ENCODE peak calls at places on chromosomes 4 and X, in eight cellular contexts. S is fibroblast of gingiva; K is fibroblast of the aortic adventitia; Y is breast epithelium; X is activated CD8-positive, alpha-beta memory T cell treated with anti-CD3 and anti-CD28 coated beads for 24 hours; L is fibroblast of pulmonary artery; I is activated T-cell treated with anti-CD3 and anti-CD28 coated beads, Interleukin-2, amount 50 U/mL, for 72 hours; O is mucosa of descending colon. U is an unnamed sample.

GRCh38 chrX:30713061-30713525 is 59.9 kb downstream of the GK start:
- DNase-seq in L (peak), S (peak), O (peak), I (peak), Y (no peak), X (peak), K (peak), U (peak)

GRCh38 chr4:16767251-16767650 is 131.2 kb downstream of the LDB2 start:
- DNase-seq in S (no peak), Y (no peak), K (no peak), X (no peak), L (no peak), I (no peak), O (no peak), U (no peak)

GRCh38 chr4:151541438-151542071 is 132.6 kb downstream of the FHIP1A start:
- DNase-seq in K (peak), I (no peak), Y (no peak), X (no peak), L (peak), O (no peak), S (peak), U (no peak)

GRCh38 chr4:110454456-110454855 is 21.5 kb upstream of the ENPEP start:
- DNase-seq in K (no peak), O (no peak), Y (no peak), X (no peak), L (no peak), S (no peak), I (no peak), U (no peak)

GRCh38 chr4:80264825-80265224 is 1.6 kb upstream of the FGF5 start:
- DNase-seq in K (no peak), I (no peak), Y (no peak), L (no peak), X (no peak), S (no peak), O (no peak), U (no peak)

GRCh38 chr4:3784469-3785291 is 18.5 kb downstream of the ADRA2C start:
- DNase-seq in O (no peak), L (no peak), S (no peak), Y (no peak), I (no peak), X (no peak), K (no peak), U (no peak)

GRCh38 chrX:47030339-47030738 is 47.9 kb upstream of the RGN start:
- DNase-seq in K (peak), O (peak), S (peak), X (no peak), I (peak), Y (no peak), L (peak), U (peak)

GRCh38 chr4:76753814-76754213 is 144.1 kb downstream of the SOWAHB start:
- DNase-seq in X (no peak), S (peak), L (peak), K (peak), Y (no peak), O (no peak), I (no peak), U (no peak)

GRCh38 chr4:43071069-43071468 is 178.6 kb downstream of the GRXCR1 start:
- DNase-seq in S (no peak), O (no peak), L (no peak), Y (no peak), K (no peak), X (no peak), I (no peak), U (no peak)

GRCh38 chrX:64389489-64389888 is 5.8 kb downstream of the MTMR8 start:
- DNase-seq in O (no peak), K (no peak), S (no peak), L (no peak), Y (no peak), X (no peak), I (no peak), U (no peak)

GRCh38 chr4:83109480-83110221 is 4.9 kb downstream of the PLAC8 start:
- DNase-seq in I (peak), L (peak), K (no peak), Y (no peak), X (peak), S (peak), O (peak), U (peak)

GRCh38 chrX:134374294-134374693 is 85.7 kb upstream of the HPRT1 start:
- DNase-seq in K (peak), X (no peak), Y (no peak), L (no peak), S (no peak), O (no peak), I (no peak), U (no peak)

GRCh38 chrX:108316456-108316855 is 121.8 kb downstream of the COL4A6 start:
- DNase-seq in K (no peak), O (no peak), S (no peak), L (no peak), X (no peak), I (no peak), Y (no peak), U (no peak)

GRCh38 chrX:150767475-150768131 is 74.4 kb downstream of the MTMR1 start:
- DNase-seq in O (no peak), S (peak), X (peak), I (peak), L (peak), Y (no peak), K (peak), U (no peak)

GRCh38 chr4:31662951-31663350 is 942.8 kb downstream of the PCDH7 start:
- DNase-seq in X (no peak), Y (no peak), S (no peak), I (no peak), K (no peak), L (no peak), O (no peak), U (no peak)

GRCh38 chr4:24912252-24913098 is at the start of gene CCDC149:
- DNase-seq in I (peak), L (peak), K (peak), O (peak), S (peak), X (no peak), Y (peak), U (peak)

GRCh38 chrX:132559101-132559500 is 70.3 kb upstream of the MBNL3 start:
- DNase-seq in Y (no peak), L (no peak), O (no peak), S (no peak), K (no peak), X (no peak), I (no peak), U (no peak)

GRCh38 chr4:153383131-153383530 is 38.6 kb downstream of the MND1 start:
- DNase-seq in O (no peak), K (no peak), S (no peak), L (peak), X (no peak), Y (no peak), I (no peak), U (no peak)

GRCh38 chr4:180615746-180616145 is 1627.5 kb upstream of the TENM3 start:
- DNase-seq in I (no peak), Y (no peak), L (no peak), K (no peak), X (no peak), O (no peak), S (no peak), U (no peak)

GRCh38 chrX:147476008-147476407 is 435.7 kb upstream of the FMR1 start:
- DNase-seq in Y (no peak), I (peak), X (no peak), O (peak), K (no peak), S (no peak), L (peak), U (no peak)

GRCh38 chrX:54357414-54358377 is at the start of gene WNK3:
- DNase-seq in O (peak), I (peak), S (peak), X (peak), K (peak), Y (peak), L (peak), U (peak)

GRCh38 chrX:131262738-131263679 is 26.1 kb downstream of the IGSF1 start:
- DNase-seq in Y (no peak), X (no peak), S (no peak), O (peak), I (peak), L (no peak), K (no peak), U (no peak)

GRCh38 chr4:128513664-128514484 is 226.3 kb upstream of the PGRMC2 start:
- DNase-seq in S (peak), L (peak), K (peak), I (no peak), X (no peak), O (no peak), Y (no peak), U (no peak)

GRCh38 chr4:61532324-61532723 is 332.2 kb downstream of the ADGRL3 start:
- DNase-seq in K (peak), O (no peak), S (no peak), X (no peak), I (no peak), L (peak), Y (no peak), U (no peak)

GRCh38 chrX:26914232-26914631 is 548.9 kb downstream of the PPP4R3C start:
- DNase-seq in K (peak), L (no peak), O (no peak), Y (no peak), I (no peak), X (no peak), S (peak), U (no peak)

GRCh38 chr4:52051615-52052474 is 741 bp downstream of the SPATA18 start:
- DNase-seq in O (peak), L (peak), S (peak), Y (peak), I (peak), X (peak), K (peak), U (peak)

GRCh38 chr4:158020734-158021346 is 152.0 kb downstream of the GASK1B start:
- DNase-seq in L (peak), S (peak), O (no peak), Y (no peak), I (no peak), K (peak), X (no peak), U (no peak)

GRCh38 chrX:105502336-105502735 is 281.8 kb upstream of the TEX13A start:
- DNase-seq in I (no peak), K (peak), X (no peak), Y (no peak), O (no peak), S (no peak), L (no peak), U (no peak)

GRCh38 chr4:5504486-5504885 is 203.9 kb downstream of the EVC2 start:
- DNase-seq in O (no peak), Y (no peak), L (no peak), S (no peak), X (no peak), K (peak), I (no peak), U (no peak)

GRCh38 chr4:48705609-48706008 is 74.5 kb downstream of the FRYL start:
- DNase-seq in X (no peak), K (no peak), S (no peak), L (no peak), O (no peak), I (no peak), Y (no peak), U (no peak)

GRCh38 chr4:101853028-101853427 is 62.5 kb downstream of the BANK1 start:
- DNase-seq in X (no peak), I (no peak), L (no peak), S (no peak), Y (no peak), O (no peak), K (no peak), U (no peak)

GRCh38 chrX:41499195-41499594 is 52.1 kb downstream of the NYX start:
- DNase-seq in X (no peak), S (no peak), Y (no peak), K (no peak), O (no peak), I (no peak), L (no peak), U (no peak)

GRCh38 chrX:41084044-41084359 is 1.2 kb upstream of the USP9X start:
- DNase-seq in L (no peak), K (no peak), Y (no peak), X (no peak), I (no peak), O (no peak), S (no peak), U (peak)

GRCh38 chr4:93897559-93897958 is 69.0 kb downstream of the ATOH1 start:
- DNase-seq in S (no peak), K (no peak), L (peak), Y (no peak), X (no peak), O (peak), I (no peak), U (no peak)

GRCh38 chr4:115154826-115155225 is 41.4 kb upstream of the NDST4 start:
- DNase-seq in O (no peak), X (no peak), I (no peak), K (no peak), S (peak), L (no peak), Y (no peak), U (no peak)

GRCh38 chrX:112066813-112067212 is 15.8 kb downstream of the TRPC5 start:
- DNase-seq in S (no peak), Y (no peak), L (no peak), X (no peak), I (no peak), K (no peak), O (no peak), U (no peak)

GRCh38 chr4:86688026-86688425 is 93.9 kb downstream of the PTPN13 start:
- DNase-seq in Y (no peak), O (no peak), X (no peak), I (no peak), L (no peak), S (no peak), K (no peak), U (no peak)

GRCh38 chrX:103510031-103510430 is 9.3 kb downstream of the RAB40A start:
- DNase-seq in X (no peak), Y (no peak), L (no peak), O (no peak), S (no peak), K (no peak), I (no peak), U (no peak)

GRCh38 chr4:37389967-37390580 is 145.5 kb downstream of the NWD2 start:
- DNase-seq in X (no peak), O (peak), L (peak), K (peak), S (no peak), I (peak), Y (no peak), U (peak)

U was measured in midbrain.